ENCODE peak calls at places on chromosomes 11 and 22, in five cellular contexts. One of them, this sample, is unnamed.

GRCh38 chr11:103055174-103055890 is 36.6 kb downstream of the DCUN1D5 start:
- DNase-seq in suprapubic skin: no peak
- DNase-seq in body of pancreas: no peak
- DNase-seq in breast epithelium: no peak
- DNase-seq in lower lobe of right lung: no peak
- DNase-seq in this sample: no peak

GRCh38 chr11:41058138-41058537 is 401.3 kb downstream of the LRRC4C start:
- DNase-seq in lower lobe of right lung: no peak
- DNase-seq in breast epithelium: no peak
- DNase-seq in suprapubic skin: no peak
- DNase-seq in body of pancreas: no peak
- DNase-seq in this sample: no peak

GRCh38 chr22:35379146-35379993 is 1.5 kb upstream of the HMOX1 start:
- DNase-seq in body of pancreas: no peak
- DNase-seq in lower lobe of right lung: no peak
- DNase-seq in breast epithelium: no peak
- DNase-seq in suprapubic skin: no peak
- DNase-seq in this sample: no peak

GRCh38 chr11:63985812-63986155 is 454 bp upstream of the OTUB1 start:
- DNase-seq in lower lobe of right lung: peak; percentile 72
- DNase-seq in body of pancreas: peak; percentile 31
- DNase-seq in suprapubic skin: no peak
- DNase-seq in breast epithelium: no peak
- DNase-seq in this sample: no peak

GRCh38 chr11:10017050-10017449 is 277.0 kb downstream of the SBF2 start:
- DNase-seq in body of pancreas: no peak
- DNase-seq in breast epithelium: no peak
- DNase-seq in lower lobe of right lung: no peak
- DNase-seq in suprapubic skin: no peak
- DNase-seq in this sample: no peak

GRCh38 chr22:42345458-42345857 is 75.0 kb upstream of the TCF20 start:
- DNase-seq in body of pancreas: no peak
- DNase-seq in lower lobe of right lung: no peak
- DNase-seq in suprapubic skin: no peak
- DNase-seq in breast epithelium: no peak
- DNase-seq in this sample: no peak

GRCh38 chr22:39651783-39652058 is 81.2 kb downstream of the CACNA1I start:
- DNase-seq in suprapubic skin: no peak
- DNase-seq in body of pancreas: no peak
- DNase-seq in breast epithelium: no peak
- DNase-seq in lower lobe of right lung: no peak
- DNase-seq in this sample: no peak

GRCh38 chr11:11025087-11025486 is 167.2 kb upstream of the ZBED5 start:
- DNase-seq in lower lobe of right lung: no peak
- DNase-seq in body of pancreas: no peak
- DNase-seq in breast epithelium: no peak
- DNase-seq in suprapubic skin: no peak
- DNase-seq in this sample: no peak

GRCh38 chr11:44687310-44687842 is 39.4 kb upstream of the TSPAN18 start:
- DNase-seq in suprapubic skin: no peak
- DNase-seq in lower lobe of right lung: no peak
- DNase-seq in body of pancreas: no peak
- DNase-seq in breast epithelium: no peak
- DNase-seq in this sample: no peak

GRCh38 chr11:1748467-1749019 is 1.9 kb downstream of the IFITM10 start:
- DNase-seq in breast epithelium: no peak
- DNase-seq in body of pancreas: no peak
- DNase-seq in suprapubic skin: no peak
- DNase-seq in lower lobe of right lung: peak; percentile 52
- DNase-seq in this sample: no peak

GRCh38 chr11:20249313-20249873 is 89.1 kb upstream of the DBX1 start:
- DNase-seq in lower lobe of right lung: no peak
- DNase-seq in breast epithelium: no peak
- DNase-seq in suprapubic skin: no peak
- DNase-seq in body of pancreas: no peak
- DNase-seq in this sample: no peak

GRCh38 chr11:85602551-85603218 is 24.5 kb downstream of the DLG2 start:
- DNase-seq in body of pancreas: no peak
- DNase-seq in suprapubic skin: no peak
- DNase-seq in lower lobe of right lung: no peak
- DNase-seq in breast epithelium: no peak
- DNase-seq in this sample: no peak

GRCh38 chr11:130995266-130995665 is 79.0 kb upstream of the SNX19 start:
- DNase-seq in lower lobe of right lung: no peak
- DNase-seq in suprapubic skin: no peak
- DNase-seq in breast epithelium: no peak
- DNase-seq in body of pancreas: no peak
- DNase-seq in this sample: no peak

GRCh38 chr11:26700536-26701235 is 21.2 kb downstream of the SLC5A12 start:
- DNase-seq in body of pancreas: no peak
- DNase-seq in lower lobe of right lung: no peak
- DNase-seq in suprapubic skin: no peak
- DNase-seq in breast epithelium: no peak
- DNase-seq in this sample: no peak

GRCh38 chr11:87368876-87369480 is 331.2 kb downstream of the TMEM135 start:
- DNase-seq in lower lobe of right lung: no peak
- DNase-seq in body of pancreas: no peak
- DNase-seq in suprapubic skin: no peak
- DNase-seq in breast epithelium: no peak
- DNase-seq in this sample: no peak

GRCh38 chr11:126598344-126599092 is 243.0 kb downstream of the ST3GAL4 start:
- DNase-seq in body of pancreas: no peak
- DNase-seq in breast epithelium: no peak
- DNase-seq in lower lobe of right lung: no peak
- DNase-seq in suprapubic skin: peak; percentile 5
- DNase-seq in this sample: no peak

GRCh38 chr11:63608353-63609345 is 5.6 kb downstream of the PLAAT3 start:
- DNase-seq in breast epithelium: no peak
- DNase-seq in lower lobe of right lung: no peak
- DNase-seq in suprapubic skin: peak; percentile 40
- DNase-seq in body of pancreas: no peak
- DNase-seq in this sample: peak; percentile 59

GRCh38 chr22:42719656-42720262 is 911 bp downstream of the A4GALT start:
- DNase-seq in suprapubic skin: no peak
- DNase-seq in breast epithelium: no peak
- DNase-seq in body of pancreas: no peak
- DNase-seq in lower lobe of right lung: no peak
- DNase-seq in this sample: no peak

GRCh38 chr11:126465573-126466287 is 110.2 kb downstream of the ST3GAL4 start:
- DNase-seq in body of pancreas: no peak
- DNase-seq in suprapubic skin: no peak
- DNase-seq in lower lobe of right lung: no peak
- DNase-seq in breast epithelium: no peak
- DNase-seq in this sample: no peak

GRCh38 chr11:63564056-63564784 is 1.0 kb upstream of the PLAAT2 start:
- DNase-seq in suprapubic skin: no peak
- DNase-seq in breast epithelium: no peak
- DNase-seq in lower lobe of right lung: no peak
- DNase-seq in body of pancreas: no peak
- DNase-seq in this sample: no peak

GRCh38 chr22:31244044-31244942 is 32.2 kb downstream of the LIMK2 start:
- DNase-seq in breast epithelium: no peak
- DNase-seq in lower lobe of right lung: no peak
- DNase-seq in body of pancreas: no peak
- DNase-seq in suprapubic skin: no peak
- DNase-seq in this sample: no peak

GRCh38 chr22:19723165-19723989 is at the start of gene GP1BB:
- DNase-seq in suprapubic skin: no peak
- DNase-seq in lower lobe of right lung: peak; percentile 61
- DNase-seq in breast epithelium: no peak
- DNase-seq in body of pancreas: peak; percentile 60
- DNase-seq in this sample: no peak

GRCh38 chr22:39175127-39176066 is 22.9 kb upstream of the CBX7 start:
- DNase-seq in suprapubic skin: no peak
- DNase-seq in lower lobe of right lung: no peak
- DNase-seq in body of pancreas: no peak
- DNase-seq in breast epithelium: no peak
- DNase-seq in this sample: no peak

GRCh38 chr11:66619080-66619554 is 2.7 kb downstream of the RBM14 start:
- DNase-seq in lower lobe of right lung: no peak
- DNase-seq in body of pancreas: no peak
- DNase-seq in breast epithelium: no peak
- DNase-seq in suprapubic skin: no peak
- DNase-seq in this sample: no peak

DNA sequence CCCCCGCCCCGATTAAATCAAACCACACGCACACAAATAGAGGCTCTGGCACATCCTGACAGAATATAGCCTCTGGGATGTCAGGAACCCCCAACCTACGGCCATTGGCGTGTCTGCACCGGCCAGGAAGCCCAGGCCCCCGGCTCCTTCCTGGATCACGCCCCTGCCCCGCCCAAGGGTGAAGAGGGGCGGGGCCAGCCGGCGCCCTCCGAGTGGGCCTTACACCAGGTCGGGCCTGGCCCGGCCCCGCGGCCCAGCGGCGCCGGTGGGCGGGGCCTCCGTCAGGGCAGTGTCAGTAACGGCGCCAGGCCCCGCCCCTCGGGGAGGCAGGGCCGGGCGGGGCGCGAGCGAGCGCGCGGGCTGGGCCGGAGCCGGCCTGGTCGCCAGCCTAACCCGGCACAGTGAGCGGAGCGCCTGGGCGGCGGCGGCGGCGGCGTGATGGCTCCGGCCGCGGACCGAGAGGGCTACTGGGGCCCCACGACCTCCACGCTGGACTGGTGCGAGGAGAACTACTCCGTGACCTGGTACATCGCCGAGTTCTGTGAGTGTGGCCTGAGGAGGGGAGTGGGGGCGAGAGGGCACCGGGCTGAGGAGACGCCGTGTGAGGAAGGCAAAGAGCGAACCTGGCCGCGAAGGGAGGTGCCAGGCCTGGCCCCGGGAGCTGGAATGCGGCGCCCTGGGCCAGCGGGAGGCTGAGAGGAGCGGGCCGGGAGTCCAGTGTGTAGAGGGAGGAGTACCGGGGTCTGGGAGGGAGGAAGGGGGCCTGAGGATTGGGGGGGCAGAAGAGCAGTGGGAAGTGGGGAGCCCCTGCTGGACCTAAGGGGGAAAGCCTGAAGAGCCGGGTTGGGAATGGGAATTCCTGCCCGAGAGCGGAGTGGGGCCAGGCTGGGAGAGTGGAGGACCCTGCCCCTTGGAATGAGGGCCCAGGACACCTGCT is at the start of gene ACER3:
- DNase-seq in suprapubic skin: peak; percentile 92
- DNase-seq in lower lobe of right lung: peak; percentile 97
- DNase-seq in breast epithelium: peak; percentile 83
- DNase-seq in body of pancreas: peak; percentile 99
- DNase-seq in this sample: no peak
- TF ChIP-seq CTCF in suprapubic skin: peak; percentile 16
- TF ChIP-seq CTCF in lower lobe of right lung: no peak
- TF ChIP-seq CTCF in breast epithelium: no peak
- TF ChIP-seq CTCF in body of pancreas: peak; percentile 15
- TF ChIP-seq CTCF in this sample: no peak

DNA sequence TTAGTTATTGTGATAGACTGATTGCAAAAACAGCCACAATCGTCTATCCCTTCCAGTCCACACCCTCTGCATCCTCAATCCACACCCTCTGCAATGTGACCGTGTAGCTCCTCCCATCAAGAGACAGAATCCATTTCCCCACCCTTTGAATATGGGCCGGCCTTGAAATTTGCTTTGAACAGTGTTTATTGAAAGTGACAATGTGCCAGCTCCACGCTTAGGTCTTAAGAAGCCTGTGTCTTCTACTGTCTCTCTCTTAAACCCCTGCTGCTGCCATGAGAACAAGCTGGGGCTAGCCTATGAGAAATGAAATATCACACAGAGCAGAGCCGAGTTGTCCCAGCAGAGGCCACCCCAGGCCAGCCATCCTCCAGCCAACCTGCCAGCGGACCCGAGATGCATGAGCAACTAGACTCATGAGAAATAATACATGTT is 22.3 kb upstream of the MICAL2 start:
- DNase-seq in breast epithelium: no peak
- DNase-seq in suprapubic skin: peak; percentile 68
- DNase-seq in lower lobe of right lung: no peak
- DNase-seq in body of pancreas: peak; percentile 36
- DNase-seq in this sample: no peak
- H3K4me3 ChIP-seq in breast epithelium: no peak overlapping the region
- H3K4me3 ChIP-seq in suprapubic skin: peak overlapping the region; percentile 8
- H3K4me3 ChIP-seq in lower lobe of right lung: no peak overlapping the region
- H3K4me3 ChIP-seq in body of pancreas: no peak overlapping the region
- H3K4me3 ChIP-seq in this sample: no peak overlapping the region

DNA sequence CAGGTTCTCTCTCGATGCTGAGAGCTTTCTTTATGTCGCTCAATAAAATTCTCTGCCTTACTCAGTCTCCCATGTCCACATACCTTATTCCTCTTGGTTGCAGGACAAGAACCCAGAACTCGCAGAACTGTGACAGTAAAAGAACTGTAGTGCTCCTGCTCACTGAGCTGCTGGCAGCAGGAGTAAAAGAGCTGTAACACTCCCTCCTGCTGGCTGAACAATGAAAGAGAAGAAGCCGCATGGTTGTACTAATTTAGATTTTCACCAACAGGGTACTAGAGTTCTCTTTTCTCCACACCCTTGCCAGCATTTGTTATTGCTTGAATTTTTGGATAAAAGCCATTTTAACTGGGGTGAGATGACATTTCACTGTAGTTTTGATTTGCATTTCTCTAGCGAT is 433.2 kb downstream of the GUCY1A2 start:
- DNase-seq in body of pancreas: no peak
- DNase-seq in breast epithelium: no peak
- DNase-seq in suprapubic skin: no peak
- DNase-seq in lower lobe of right lung: no peak
- DNase-seq in this sample: no peak
- TF ChIP-seq CTCF in body of pancreas: peak; percentile 6
- TF ChIP-seq CTCF in breast epithelium: no peak
- TF ChIP-seq CTCF in suprapubic skin: no peak
- TF ChIP-seq CTCF in lower lobe of right lung: no peak
- TF ChIP-seq CTCF in this sample: peak; percentile 63

DNA sequence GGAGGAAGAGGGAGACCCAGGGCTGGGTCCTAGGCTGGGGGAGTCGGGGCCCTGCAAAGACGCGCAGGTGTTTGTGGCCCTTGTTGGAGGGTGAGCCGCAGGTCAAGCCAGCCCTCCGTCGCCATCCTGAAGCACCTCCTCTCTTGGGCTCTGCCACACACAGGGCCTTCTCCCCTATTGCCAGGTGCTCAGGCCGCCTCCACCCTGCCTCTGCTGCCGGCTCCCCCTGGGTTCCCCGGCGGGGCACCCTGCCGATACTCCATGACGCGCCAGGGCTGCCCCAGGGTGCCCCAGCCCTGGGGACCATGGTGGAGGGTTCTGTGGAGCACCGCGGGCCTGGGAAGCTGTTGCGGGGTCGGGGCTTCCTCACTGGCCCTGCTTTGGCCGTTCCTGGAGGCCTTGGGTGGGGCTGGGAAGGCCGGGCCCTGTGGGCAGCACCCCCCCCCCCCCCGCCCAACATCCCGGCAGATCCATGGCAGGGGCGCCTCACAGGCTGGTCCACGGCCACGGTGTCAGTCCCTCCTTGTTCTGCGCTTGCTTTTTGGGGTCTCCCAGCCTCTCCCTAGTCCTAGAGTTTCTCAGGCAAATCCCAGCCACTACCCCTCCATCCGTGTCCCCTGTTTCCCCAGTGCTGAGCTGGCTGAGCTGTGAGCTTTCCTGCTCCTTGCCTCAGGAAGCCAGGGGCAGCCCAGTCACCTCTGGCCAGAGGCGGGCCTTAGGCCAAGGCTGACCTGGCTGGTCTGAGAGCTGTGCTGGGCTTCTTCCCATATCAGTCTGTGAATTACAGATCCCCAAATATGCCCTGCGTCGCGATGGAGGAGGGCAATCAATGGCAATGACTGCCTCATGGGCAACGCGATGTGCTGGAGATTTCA is 2.3 kb upstream of the ADORA2A start:
- DNase-seq in breast epithelium: no peak
- DNase-seq in lower lobe of right lung: no peak
- DNase-seq in suprapubic skin: no peak
- DNase-seq in body of pancreas: no peak
- DNase-seq in this sample: no peak
- H3K4me3 ChIP-seq in breast epithelium: peak overlapping the region; percentile 65
- H3K4me3 ChIP-seq in lower lobe of right lung: peak overlapping the region; percentile 75
- H3K4me3 ChIP-seq in suprapubic skin: peak overlapping the region; percentile 53
- H3K4me3 ChIP-seq in body of pancreas: no peak overlapping the region
- H3K4me3 ChIP-seq in this sample: no peak overlapping the region